ENCODE peak calls at places on chromosomes 13 and 19, in five cellular contexts. One of them, this sample, is unnamed.

GRCh38 chr19:20051841-20052768 is 12.8 kb upstream of the ZNF682 start:
- DNase-seq in adrenal gland: peak; percentile 91
- DNase-seq in neuronal stem cell: peak; percentile 95
- DNase-seq in PC-3: peak; percentile 49
- DNase-seq in heart right ventricle: peak; percentile 93
- DNase-seq in this sample: peak; percentile 91

GRCh38 chr19:19540707-19541515 is 2.8 kb downstream of the CILP2 start:
- DNase-seq in neuronal stem cell: peak; percentile 57
- DNase-seq in heart right ventricle: no peak
- DNase-seq in PC-3: peak; percentile 93
- DNase-seq in adrenal gland: no peak
- DNase-seq in this sample: peak; percentile 12

GRCh38 chr19:38850976-38851621 is 1.3 kb upstream of the HNRNPL start:
- DNase-seq in PC-3: no peak
- DNase-seq in adrenal gland: peak; percentile 59
- DNase-seq in heart right ventricle: peak; percentile 39
- DNase-seq in neuronal stem cell: peak; percentile 76
- DNase-seq in this sample: no peak

GRCh38 chr19:48772503-48772953 is 17.2 kb downstream of the FGF21 start:
- DNase-seq in heart right ventricle: no peak
- DNase-seq in PC-3: no peak
- DNase-seq in adrenal gland: peak; percentile 87
- DNase-seq in neuronal stem cell: no peak
- DNase-seq in this sample: no peak

GRCh38 chr13:103772576-103772975 is 706.4 kb upstream of the SLC10A2 start:
- DNase-seq in PC-3: peak; percentile 30
- DNase-seq in neuronal stem cell: no peak
- DNase-seq in heart right ventricle: no peak
- DNase-seq in adrenal gland: no peak
- DNase-seq in this sample: no peak

GRCh38 chr13:31044658-31045620 is 112.5 kb downstream of the TEX26 start:
- DNase-seq in neuronal stem cell: no peak
- DNase-seq in heart right ventricle: no peak
- DNase-seq in PC-3: peak; percentile 18
- DNase-seq in adrenal gland: no peak
- DNase-seq in this sample: no peak

GRCh38 chr19:41997121-41997850 is 3.3 kb upstream of the ATP1A3 start:
- DNase-seq in heart right ventricle: peak; percentile 54
- DNase-seq in neuronal stem cell: peak; percentile 69
- DNase-seq in PC-3: peak; percentile 42
- DNase-seq in adrenal gland: peak; percentile 53
- DNase-seq in this sample: no peak

GRCh38 chr19:996051-996838 is 4.0 kb upstream of the GRIN3B start:
- DNase-seq in adrenal gland: no peak
- DNase-seq in heart right ventricle: no peak
- DNase-seq in neuronal stem cell: no peak
- DNase-seq in PC-3: peak; percentile 19
- DNase-seq in this sample: no peak

GRCh38 chr19:27793128-27793643 is 1419.8 kb downstream of the UQCRFS1 start:
- DNase-seq in adrenal gland: peak; percentile 68
- DNase-seq in PC-3: peak; percentile 89
- DNase-seq in neuronal stem cell: peak; percentile 65
- DNase-seq in heart right ventricle: peak; percentile 55
- DNase-seq in this sample: peak; percentile 60

GRCh38 chr19:38394488-38394887 is 6.0 kb downstream of the SPRED3 start:
- DNase-seq in PC-3: no peak
- DNase-seq in heart right ventricle: no peak
- DNase-seq in adrenal gland: no peak
- DNase-seq in neuronal stem cell: no peak
- DNase-seq in this sample: no peak

GRCh38 chr19:17582613-17583012 is 27.2 kb downstream of the COLGALT1 start:
- DNase-seq in heart right ventricle: no peak
- DNase-seq in PC-3: no peak
- DNase-seq in adrenal gland: no peak
- DNase-seq in neuronal stem cell: no peak
- DNase-seq in this sample: no peak

GRCh38 chr19:1401138-1401888 is at the start of gene GAMT:
- DNase-seq in neuronal stem cell: peak; percentile 46
- DNase-seq in adrenal gland: no peak
- DNase-seq in PC-3: peak; percentile 43
- DNase-seq in heart right ventricle: peak; percentile 68
- DNase-seq in this sample: no peak

GRCh38 chr13:58852076-58852475 is 1220.5 kb downstream of the PCDH17 start:
- DNase-seq in heart right ventricle: no peak
- DNase-seq in neuronal stem cell: no peak
- DNase-seq in adrenal gland: no peak
- DNase-seq in PC-3: peak; percentile 17
- DNase-seq in this sample: no peak

GRCh38 chr19:32252333-32252669 is 93.1 kb upstream of the ZNF507 start:
- DNase-seq in heart right ventricle: no peak
- DNase-seq in adrenal gland: no peak
- DNase-seq in neuronal stem cell: no peak
- DNase-seq in PC-3: no peak
- DNase-seq in this sample: no peak

GRCh38 chr13:106286811-106287210 is 248.7 kb downstream of the EFNB2 start:
- DNase-seq in neuronal stem cell: no peak
- DNase-seq in heart right ventricle: no peak
- DNase-seq in adrenal gland: no peak
- DNase-seq in PC-3: no peak
- DNase-seq in this sample: no peak

GRCh38 chr19:2282062-2282861 is at the start of gene PEAK3:
- DNase-seq in adrenal gland: peak; percentile 63
- DNase-seq in PC-3: no peak
- DNase-seq in heart right ventricle: peak; percentile 81
- DNase-seq in neuronal stem cell: no peak
- DNase-seq in this sample: no peak

GRCh38 chr19:35710784-35711723 is 6.7 kb downstream of the ZBTB32 start:
- DNase-seq in heart right ventricle: no peak
- DNase-seq in adrenal gland: no peak
- DNase-seq in PC-3: no peak
- DNase-seq in neuronal stem cell: no peak
- DNase-seq in this sample: no peak

GRCh38 chr19:49127674-49128544 is 8.6 kb downstream of the PPFIA3 start:
- DNase-seq in heart right ventricle: peak; percentile 97
- DNase-seq in adrenal gland: peak; percentile 98
- DNase-seq in PC-3: peak; percentile 90
- DNase-seq in neuronal stem cell: peak; percentile 98
- DNase-seq in this sample: peak; percentile 80

GRCh38 chr13:106449096-106449495 is 86.4 kb downstream of the EFNB2 start:
- DNase-seq in neuronal stem cell: no peak
- DNase-seq in heart right ventricle: no peak
- DNase-seq in adrenal gland: no peak
- DNase-seq in PC-3: no peak
- DNase-seq in this sample: no peak

GRCh38 chr19:55070755-55071502 is 4.7 kb upstream of the EPS8L1 start:
- DNase-seq in PC-3: peak; percentile 99
- DNase-seq in heart right ventricle: no peak
- DNase-seq in neuronal stem cell: no peak
- DNase-seq in adrenal gland: no peak
- DNase-seq in this sample: peak; percentile 87

GRCh38 chr19:51726049-51726448 is 2.3 kb upstream of the HAS1 start:
- DNase-seq in PC-3: no peak
- DNase-seq in neuronal stem cell: no peak
- DNase-seq in adrenal gland: no peak
- DNase-seq in heart right ventricle: peak; percentile 29
- DNase-seq in this sample: peak; percentile 95

GRCh38 chr19:41626877-41627276 is at the start of gene CEACAM4:
- DNase-seq in heart right ventricle: peak; percentile 32
- DNase-seq in PC-3: no peak
- DNase-seq in adrenal gland: peak; percentile 27
- DNase-seq in neuronal stem cell: no peak
- DNase-seq in this sample: no peak

GRCh38 chr13:44249439-44249838 is 124.2 kb upstream of the SERP2 start:
- DNase-seq in PC-3: peak; percentile 37
- DNase-seq in heart right ventricle: peak; percentile 59
- DNase-seq in adrenal gland: no peak
- DNase-seq in neuronal stem cell: no peak
- DNase-seq in this sample: no peak

GRCh38 chr19:22602631-22603272 is 31.4 kb upstream of the ZNF492 start:
- DNase-seq in adrenal gland: no peak
- DNase-seq in neuronal stem cell: no peak
- DNase-seq in PC-3: no peak
- DNase-seq in heart right ventricle: no peak
- DNase-seq in this sample: no peak

GRCh38 chr13:79869326-79869725 is 388.4 kb downstream of the NDFIP2 start:
- DNase-seq in adrenal gland: no peak
- DNase-seq in PC-3: peak; percentile 22
- DNase-seq in heart right ventricle: no peak
- DNase-seq in neuronal stem cell: no peak
- DNase-seq in this sample: no peak

GRCh38 chr19:12065100-12065538 is 588 bp downstream of the ZNF844 start:
- DNase-seq in adrenal gland: peak; percentile 33
- DNase-seq in neuronal stem cell: no peak
- DNase-seq in heart right ventricle: no peak
- DNase-seq in PC-3: no peak
- DNase-seq in this sample: no peak

GRCh38 chr13:44158741-44159632 is 214.6 kb upstream of the SERP2 start:
- DNase-seq in heart right ventricle: no peak
- DNase-seq in neuronal stem cell: no peak
- DNase-seq in adrenal gland: no peak
- DNase-seq in PC-3: no peak
- DNase-seq in this sample: no peak

GRCh38 chr13:102400619-102401125 is 1.2 kb downstream of the FGF14 start:
- DNase-seq in neuronal stem cell: no peak
- DNase-seq in PC-3: no peak
- DNase-seq in adrenal gland: no peak
- DNase-seq in heart right ventricle: peak; percentile 27
- DNase-seq in this sample: no peak

GRCh38 chr13:90867336-90867683 is 480.2 kb upstream of the MIR17HG start:
- DNase-seq in PC-3: peak; percentile 86
- DNase-seq in neuronal stem cell: peak; percentile 64
- DNase-seq in heart right ventricle: peak; percentile 34
- DNase-seq in adrenal gland: peak; percentile 68
- DNase-seq in this sample: peak; percentile 60

GRCh38 chr13:55569082-55569481 is 1571.6 kb upstream of the PRR20A start:
- DNase-seq in PC-3: no peak
- DNase-seq in heart right ventricle: no peak
- DNase-seq in neuronal stem cell: no peak
- DNase-seq in adrenal gland: no peak
- DNase-seq in this sample: no peak
- H3K27ac ChIP-seq in PC-3: no peak overlapping the region
- H3K27ac ChIP-seq in heart right ventricle: no peak overlapping the region
- H3K27ac ChIP-seq in neuronal stem cell: no peak overlapping the region
- H3K27ac ChIP-seq in adrenal gland: no peak overlapping the region
- H3K27ac ChIP-seq in this sample: no peak overlapping the region

GRCh38 chr13:32261567-32261966 is 53.6 kb downstream of the ZAR1L start:
- DNase-seq in neuronal stem cell: no peak
- DNase-seq in heart right ventricle: peak; percentile 58
- DNase-seq in PC-3: peak; percentile 57
- DNase-seq in adrenal gland: peak; percentile 45
- DNase-seq in this sample: no peak

GRCh38 chr13:32262619-32263018 is 52.5 kb downstream of the ZAR1L start:
- DNase-seq in neuronal stem cell: no peak
- DNase-seq in PC-3: no peak
- DNase-seq in heart right ventricle: no peak
- DNase-seq in adrenal gland: no peak
- DNase-seq in this sample: no peak

GRCh38 chr13:32259116-32259515 is 56.0 kb downstream of the ZAR1L start:
- DNase-seq in adrenal gland: no peak
- DNase-seq in neuronal stem cell: no peak
- DNase-seq in heart right ventricle: no peak
- DNase-seq in PC-3: no peak
- DNase-seq in this sample: no peak

GRCh38 chr13:32264407-32264806 is 50.8 kb downstream of the ZAR1L start:
- DNase-seq in PC-3: peak; percentile 30
- DNase-seq in heart right ventricle: peak; percentile 69
- DNase-seq in adrenal gland: peak; percentile 35
- DNase-seq in neuronal stem cell: no peak
- DNase-seq in this sample: no peak

DNA sequence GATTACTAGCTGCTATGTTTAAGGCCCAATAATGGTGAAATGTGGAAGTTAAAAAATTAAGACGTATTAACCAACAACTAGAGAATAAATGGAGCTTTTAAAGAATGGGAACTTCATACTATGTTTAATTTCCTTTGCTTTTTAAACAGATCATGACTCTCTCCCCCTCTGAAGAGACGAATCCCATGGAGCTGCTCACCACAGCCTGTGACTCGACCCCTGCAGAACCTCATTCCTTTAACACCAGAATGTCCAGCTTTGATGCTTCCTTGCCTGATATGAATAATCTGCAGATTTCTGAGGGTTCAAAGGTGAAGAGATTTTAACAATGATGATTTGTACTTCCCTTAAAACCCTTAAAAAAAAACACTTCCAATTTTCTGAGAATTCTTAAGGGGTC is 53.0 kb downstream of the ZAR1L start:
- DNase-seq in neuronal stem cell: no peak
- DNase-seq in heart right ventricle: no peak
- DNase-seq in adrenal gland: no peak
- DNase-seq in PC-3: no peak
- DNase-seq in this sample: no peak
- H3K27ac ChIP-seq in neuronal stem cell: no peak overlapping the region
- H3K27ac ChIP-seq in heart right ventricle: peak overlapping the region; percentile 68
- H3K27ac ChIP-seq in adrenal gland: no peak overlapping the region
- H3K27ac ChIP-seq in PC-3: no peak overlapping the region
- H3K27ac ChIP-seq in this sample: no peak overlapping the region

GRCh38 chr13:111269508-111269907 is 50.9 kb upstream of the TEX29 start:
- DNase-seq in neuronal stem cell: no peak
- DNase-seq in PC-3: no peak
- DNase-seq in adrenal gland: no peak
- DNase-seq in heart right ventricle: no peak
- DNase-seq in this sample: no peak
- H3K27ac ChIP-seq in neuronal stem cell: no peak overlapping the region
- H3K27ac ChIP-seq in PC-3: no peak overlapping the region
- H3K27ac ChIP-seq in adrenal gland: no peak overlapping the region
- H3K27ac ChIP-seq in heart right ventricle: no peak overlapping the region
- H3K27ac ChIP-seq in this sample: no peak overlapping the region

GRCh38 chr19:34089566-34089965 is 82.7 kb upstream of the LSM14A start:
- DNase-seq in neuronal stem cell: no peak
- DNase-seq in adrenal gland: no peak
- DNase-seq in PC-3: no peak
- DNase-seq in heart right ventricle: no peak
- DNase-seq in this sample: no peak

GRCh38 chr19:34082289-34083077 is 89.8 kb upstream of the LSM14A start:
- DNase-seq in neuronal stem cell: peak; percentile 18
- DNase-seq in heart right ventricle: no peak
- DNase-seq in PC-3: no peak
- DNase-seq in adrenal gland: no peak
- DNase-seq in this sample: no peak

GRCh38 chr19:34088292-34088691 is 84.0 kb upstream of the LSM14A start:
- DNase-seq in PC-3: peak; percentile 69
- DNase-seq in heart right ventricle: no peak
- DNase-seq in neuronal stem cell: no peak
- DNase-seq in adrenal gland: no peak
- DNase-seq in this sample: no peak

GRCh38 chr19:34084396-34085145 is 87.7 kb upstream of the LSM14A start:
- DNase-seq in heart right ventricle: no peak
- DNase-seq in PC-3: no peak
- DNase-seq in neuronal stem cell: no peak
- DNase-seq in adrenal gland: no peak
- DNase-seq in this sample: no peak

DNA sequence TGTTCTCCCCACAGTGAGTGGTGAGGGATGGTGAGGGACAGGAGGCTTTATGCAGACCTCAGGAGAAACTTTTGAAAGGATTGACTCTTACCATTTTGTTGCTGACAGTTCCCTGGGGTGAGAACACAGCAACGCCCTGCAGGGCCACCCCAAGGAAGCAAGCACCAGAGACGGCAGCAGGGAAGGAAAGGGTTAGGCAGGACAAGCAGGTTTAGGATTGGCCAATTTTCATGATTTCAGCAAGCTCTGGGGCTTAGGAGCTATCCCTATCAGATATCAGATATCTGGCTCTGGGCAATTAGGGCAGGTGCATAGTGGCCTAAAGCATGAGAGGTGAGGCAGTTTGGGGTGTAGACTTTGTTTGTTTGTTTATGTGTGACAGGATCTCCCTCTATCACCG is 87.0 kb upstream of the LSM14A start:
- DNase-seq in adrenal gland: no peak
- DNase-seq in neuronal stem cell: no peak
- DNase-seq in heart right ventricle: no peak
- DNase-seq in PC-3: no peak
- DNase-seq in this sample: no peak
- H3K27ac ChIP-seq in adrenal gland: no peak overlapping the region
- H3K27ac ChIP-seq in neuronal stem cell: no peak overlapping the region
- H3K27ac ChIP-seq in heart right ventricle: no peak overlapping the region
- H3K27ac ChIP-seq in PC-3: no peak overlapping the region
- H3K27ac ChIP-seq in this sample: no peak overlapping the region